ENCODE peak calls at places on chromosomes 2 and 18, in seven cellular contexts. One of them, this sample, is unnamed.

GRCh38 chr2:47422016-47422415 is 19.1 kb downstream of the MSH2 start:
- DNase-seq in naive B cell: no peak
- DNase-seq in CD4-positive, CD25-positive, alpha-beta regulatory T cell: no peak
- DNase-seq in HCEC 1CT: peak
- DNase-seq in putamen: no peak
- DNase-seq in NCI-H510A treated with DMSO at 0.1 percent for 48 hours: no peak
- DNase-seq in NCI-H1694 treated with DMSO at 0.1 percent for 48 hours: no peak
- DNase-seq in this sample: no peak

GRCh38 chr2:199818001-199818400 is 33.0 kb downstream of the FTCDNL1 start:
- DNase-seq in naive B cell: no peak
- DNase-seq in CD4-positive, CD25-positive, alpha-beta regulatory T cell: no peak
- DNase-seq in HCEC 1CT: no peak
- DNase-seq in putamen: no peak
- DNase-seq in NCI-H510A treated with DMSO at 0.1 percent for 48 hours: peak
- DNase-seq in NCI-H1694 treated with DMSO at 0.1 percent for 48 hours: no peak
- DNase-seq in this sample: no peak

GRCh38 chr2:8160959-8161358 is 520.9 kb upstream of the ID2 start:
- DNase-seq in naive B cell: no peak
- DNase-seq in CD4-positive, CD25-positive, alpha-beta regulatory T cell: no peak
- DNase-seq in HCEC 1CT: no peak
- DNase-seq in putamen: no peak
- DNase-seq in NCI-H510A treated with DMSO at 0.1 percent for 48 hours: no peak
- DNase-seq in NCI-H1694 treated with DMSO at 0.1 percent for 48 hours: no peak
- DNase-seq in this sample: no peak

GRCh38 chr2:59693176-59693959 is 860.1 kb downstream of the BCL11A start:
- DNase-seq in naive B cell: no peak
- DNase-seq in CD4-positive, CD25-positive, alpha-beta regulatory T cell: no peak
- DNase-seq in HCEC 1CT: no peak
- DNase-seq in putamen: no peak
- DNase-seq in NCI-H510A treated with DMSO at 0.1 percent for 48 hours: peak
- DNase-seq in NCI-H1694 treated with DMSO at 0.1 percent for 48 hours: no peak
- DNase-seq in this sample: no peak

GRCh38 chr2:217928324-217929293 is 74.2 kb downstream of the TNS1 start:
- DNase-seq in naive B cell: no peak
- DNase-seq in CD4-positive, CD25-positive, alpha-beta regulatory T cell: no peak
- DNase-seq in HCEC 1CT: no peak
- DNase-seq in putamen: no peak
- DNase-seq in NCI-H510A treated with DMSO at 0.1 percent for 48 hours: peak
- DNase-seq in NCI-H1694 treated with DMSO at 0.1 percent for 48 hours: no peak
- DNase-seq in this sample: no peak

GRCh38 chr2:109374548-109375130 is 239.1 kb downstream of the SEPTIN10 start:
- DNase-seq in naive B cell: no peak
- DNase-seq in CD4-positive, CD25-positive, alpha-beta regulatory T cell: no peak
- DNase-seq in HCEC 1CT: no peak
- DNase-seq in putamen: no peak
- DNase-seq in NCI-H510A treated with DMSO at 0.1 percent for 48 hours: no peak
- DNase-seq in NCI-H1694 treated with DMSO at 0.1 percent for 48 hours: no peak
- DNase-seq in this sample: no peak

GRCh38 chr2:128536925-128537620 is 218.4 kb upstream of the HS6ST1 start:
- DNase-seq in naive B cell: no peak
- DNase-seq in CD4-positive, CD25-positive, alpha-beta regulatory T cell: no peak
- DNase-seq in HCEC 1CT: peak
- DNase-seq in putamen: no peak
- DNase-seq in NCI-H510A treated with DMSO at 0.1 percent for 48 hours: no peak
- DNase-seq in NCI-H1694 treated with DMSO at 0.1 percent for 48 hours: no peak
- DNase-seq in this sample: no peak

GRCh38 chr2:55478610-55479301 is 40.8 kb upstream of the CFAP36 start:
- DNase-seq in naive B cell: no peak
- DNase-seq in CD4-positive, CD25-positive, alpha-beta regulatory T cell: no peak
- DNase-seq in HCEC 1CT: no peak
- DNase-seq in putamen: no peak
- DNase-seq in NCI-H510A treated with DMSO at 0.1 percent for 48 hours: no peak
- DNase-seq in NCI-H1694 treated with DMSO at 0.1 percent for 48 hours: no peak
- DNase-seq in this sample: no peak

GRCh38 chr2:43273477-43273876 is 47.1 kb upstream of the ZFP36L2 start:
- DNase-seq in naive B cell: no peak
- DNase-seq in CD4-positive, CD25-positive, alpha-beta regulatory T cell: no peak
- DNase-seq in HCEC 1CT: no peak
- DNase-seq in putamen: no peak
- DNase-seq in NCI-H510A treated with DMSO at 0.1 percent for 48 hours: no peak
- DNase-seq in NCI-H1694 treated with DMSO at 0.1 percent for 48 hours: no peak
- DNase-seq in this sample: no peak

GRCh38 chr2:197108758-197109157 is 182.3 kb upstream of the PGAP1 start:
- DNase-seq in naive B cell: no peak
- DNase-seq in CD4-positive, CD25-positive, alpha-beta regulatory T cell: no peak
- DNase-seq in HCEC 1CT: peak
- DNase-seq in putamen: peak
- DNase-seq in NCI-H510A treated with DMSO at 0.1 percent for 48 hours: no peak
- DNase-seq in NCI-H1694 treated with DMSO at 0.1 percent for 48 hours: no peak
- DNase-seq in this sample: no peak

GRCh38 chr18:526681-527080 is 26.2 kb upstream of the COLEC12 start:
- DNase-seq in naive B cell: no peak
- DNase-seq in CD4-positive, CD25-positive, alpha-beta regulatory T cell: no peak
- DNase-seq in HCEC 1CT: no peak
- DNase-seq in putamen: no peak
- DNase-seq in NCI-H510A treated with DMSO at 0.1 percent for 48 hours: no peak
- DNase-seq in NCI-H1694 treated with DMSO at 0.1 percent for 48 hours: no peak
- DNase-seq in this sample: no peak

GRCh38 chr2:19073522-19073921 is 284.9 kb downstream of the OSR1 start:
- DNase-seq in naive B cell: no peak
- DNase-seq in CD4-positive, CD25-positive, alpha-beta regulatory T cell: no peak
- DNase-seq in HCEC 1CT: peak
- DNase-seq in putamen: no peak
- DNase-seq in NCI-H510A treated with DMSO at 0.1 percent for 48 hours: peak
- DNase-seq in NCI-H1694 treated with DMSO at 0.1 percent for 48 hours: no peak
- DNase-seq in this sample: no peak

GRCh38 chr2:96203130-96204028 is 5.2 kb downstream of the STARD7 start:
- DNase-seq in naive B cell: no peak
- DNase-seq in CD4-positive, CD25-positive, alpha-beta regulatory T cell: peak
- DNase-seq in HCEC 1CT: no peak
- DNase-seq in putamen: no peak
- DNase-seq in NCI-H510A treated with DMSO at 0.1 percent for 48 hours: no peak
- DNase-seq in NCI-H1694 treated with DMSO at 0.1 percent for 48 hours: no peak
- DNase-seq in this sample: no peak

GRCh38 chr2:56185101-56185581 is 1.4 kb downstream of the CCDC85A start:
- DNase-seq in naive B cell: no peak
- DNase-seq in CD4-positive, CD25-positive, alpha-beta regulatory T cell: no peak
- DNase-seq in HCEC 1CT: peak
- DNase-seq in putamen: no peak
- DNase-seq in NCI-H510A treated with DMSO at 0.1 percent for 48 hours: peak
- DNase-seq in NCI-H1694 treated with DMSO at 0.1 percent for 48 hours: peak
- DNase-seq in this sample: peak

This sample was measured in G401.